ENCODE peak calls at places on chromosomes 11 and 22, in four cellular contexts. C is posterior vena cava, Z is fibroblast of lung, F is B cell. S is an unnamed sample.

GRCh38 chr11:100003985-100004384 is 683.1 kb upstream of the ARHGAP42 start:
- DNase-seq in F (no peak), C (no peak), Z (no peak), S (no peak)

GRCh38 chr11:68314203-68314885 is 2.0 kb downstream of the LRP5 start:
- DNase-seq in F (no peak), Z (no peak), C (no peak), S (no peak)

GRCh38 chr11:77436501-77436900 is 37.4 kb downstream of the PAK1 start:
- DNase-seq in Z (no peak), C (no peak), F (no peak), S (no peak)

GRCh38 chr11:13105237-13105844 is 96.2 kb downstream of the RASSF10 start:
- DNase-seq in Z (no peak), F (no peak), C (no peak), S (no peak)

GRCh38 chr11:134068829-134069425 is at the start of gene JAM3:
- DNase-seq in F (peak; percentile 98), C (peak; percentile 98), Z (peak; percentile 92), S (peak; percentile 95)

GRCh38 chr11:130448416-130449068 is at the start of gene ADAMTS15:
- DNase-seq in F (no peak), Z (peak; percentile 92), C (peak; percentile 94), S (no peak)

GRCh38 chr11:1377231-1377780 is 12.4 kb upstream of the BRSK2 start:
- DNase-seq in F (no peak), C (no peak), Z (no peak), S (no peak)

GRCh38 chr11:82270870-82271269 is 462.8 kb downstream of the FAM181B start:
- DNase-seq in Z (no peak), F (no peak), C (no peak), S (no peak)

GRCh38 chr11:118918686-118919280 is 6.9 kb downstream of the BCL9L start:
- DNase-seq in F (no peak), Z (peak; percentile 58), C (no peak), S (peak; percentile 69)

GRCh38 chr11:5524756-5525155 is 8.3 kb upstream of the UBQLNL start:
- DNase-seq in F (no peak), C (no peak), Z (no peak), S (no peak)

GRCh38 chr11:94657629-94658028 is 90.5 kb downstream of the PIWIL4 start:
- DNase-seq in Z (no peak), F (no peak), C (no peak), S (no peak)

GRCh38 chr11:27902981-27903624 is 202.8 kb upstream of the BDNF start:
- DNase-seq in Z (peak; percentile 74), F (no peak), C (no peak), S (no peak)

GRCh38 chr22:19143967-19144400 is 467 bp downstream of the ESS2 start:
- DNase-seq in C (no peak), F (peak; percentile 42), Z (peak; percentile 25), S (no peak)

GRCh38 chr11:68204402-68204801 is 8.7 kb downstream of the KMT5B start:
- DNase-seq in F (no peak), C (no peak), Z (no peak), S (no peak)

GRCh38 chr11:15806217-15806616 is 550.1 kb downstream of the SOX6 start:
- DNase-seq in F (no peak), C (no peak), Z (peak; percentile 37), S (no peak)

GRCh38 chr11:98728421-98728820 is 292.3 kb upstream of the CNTN5 start:
- DNase-seq in Z (no peak), C (no peak), F (no peak), S (no peak)

GRCh38 chr11:1167751-1168231 is 10.0 kb downstream of the MUC5AC start:
- DNase-seq in Z (no peak), F (no peak), C (peak; percentile 67), S (no peak)

GRCh38 chr22:26330971-26331625 is 98.0 kb upstream of the ASPHD2 start:
- DNase-seq in C (no peak), Z (peak; percentile 19), F (peak; percentile 66), S (peak; percentile 25)

GRCh38 chr11:94831529-94831928 is 63.4 kb downstream of the AMOTL1 start:
- DNase-seq in Z (no peak), C (no peak), F (no peak), S (no peak)

GRCh38 chr11:37552284-37552683 is 954.2 kb upstream of the RAG2 start:
- DNase-seq in Z (no peak), F (no peak), C (no peak), S (no peak)

GRCh38 chr11:77249427-77249826 is 52.1 kb downstream of the GDPD4 start:
- DNase-seq in C (no peak), F (no peak), Z (peak; percentile 86), S (no peak)

GRCh38 chr11:94473177-94473799 is 20.4 kb downstream of the MRE11 start:
- DNase-seq in Z (peak; percentile 87), F (peak; percentile 5), C (no peak), S (peak; percentile 11)

GRCh38 chr11:74909363-74909762 is 39.5 kb downstream of the XRRA1 start:
- DNase-seq in C (no peak), Z (no peak), F (no peak), S (no peak)

GRCh38 chr22:42270178-42270511 is 308 bp downstream of the TCF20 start:
- DNase-seq in C (no peak), F (no peak), Z (no peak), S (no peak)

GRCh38 chr11:128848815-128849455 is 18.2 kb downstream of the KCNJ1 start:
- DNase-seq in Z (no peak), C (no peak), F (peak; percentile 81), S (peak; percentile 59)

GRCh38 chr22:46974077-46974476 is 211.6 kb downstream of the TBC1D22A start:
- DNase-seq in Z (no peak), C (no peak), F (no peak), S (no peak)

GRCh38 chr11:35953081-35953480 is 9.2 kb downstream of the LDLRAD3 start:
- DNase-seq in Z (peak; percentile 19), F (no peak), C (no peak), S (no peak)